ENCODE peak calls at places on chromosomes 5 and 9, in six cellular contexts. One of them, this sample, is unnamed. For H3K4me1 and H3K9me3, the result is how much of the 10 kb centered on the place peaks cover.

GRCh38 chr5:88552406-88552805 is 283.8 kb upstream of the TMEM161B start:
- DNase-seq in cardiac muscle cell: no peak
- DNase-seq in heart right ventricle: no peak
- DNase-seq in pancreas: no peak
- DNase-seq in heart left ventricle: no peak
- DNase-seq in H9: no peak
- DNase-seq in this sample: no peak

GRCh38 chr5:14438195-14438606 is 143.4 kb upstream of the OTULINL start:
- DNase-seq in cardiac muscle cell: no peak
- DNase-seq in heart right ventricle: no peak
- DNase-seq in pancreas: no peak
- DNase-seq in heart left ventricle: no peak
- DNase-seq in H9: no peak
- DNase-seq in this sample: no peak

GRCh38 chr9:93245437-93245970 is 61.6 kb downstream of the WNK2 start:
- DNase-seq in cardiac muscle cell: no peak
- DNase-seq in heart right ventricle: no peak
- DNase-seq in pancreas: no peak
- DNase-seq in heart left ventricle: no peak
- DNase-seq in H9: no peak
- DNase-seq in this sample: no peak

GRCh38 chr9:97907632-97908031 is 14.7 kb downstream of the TRMO start:
- DNase-seq in cardiac muscle cell: no peak
- DNase-seq in heart right ventricle: no peak
- DNase-seq in pancreas: no peak
- DNase-seq in heart left ventricle: no peak
- DNase-seq in H9: no peak
- DNase-seq in this sample: no peak

GRCh38 chr9:133599470-133600173 is 9.6 kb downstream of the FAM163B start:
- DNase-seq in cardiac muscle cell: no peak
- DNase-seq in heart right ventricle: no peak
- DNase-seq in pancreas: no peak
- DNase-seq in heart left ventricle: no peak
- DNase-seq in H9: no peak
- DNase-seq in this sample: no peak

GRCh38 chr5:93677344-93678021 is 63.9 kb downstream of the POU5F2 start:
- DNase-seq in cardiac muscle cell: peak
- DNase-seq in heart right ventricle: peak
- DNase-seq in pancreas: peak
- DNase-seq in heart left ventricle: peak
- DNase-seq in H9: peak
- DNase-seq in this sample: no peak

GRCh38 chr5:105475401-105475800 is 1912.8 kb upstream of the NUDT12 start:
- DNase-seq in cardiac muscle cell: no peak
- DNase-seq in heart right ventricle: no peak
- DNase-seq in pancreas: no peak
- DNase-seq in heart left ventricle: no peak
- DNase-seq in H9: no peak
- DNase-seq in this sample: no peak

GRCh38 chr5:178207917-178208280 is 3.6 kb downstream of the HNRNPAB start:
- DNase-seq in cardiac muscle cell: no peak
- DNase-seq in heart right ventricle: no peak
- DNase-seq in pancreas: no peak
- DNase-seq in heart left ventricle: no peak
- DNase-seq in H9: no peak
- DNase-seq in this sample: no peak

GRCh38 chr9:36992501-36993316 is 41.4 kb downstream of the PAX5 start:
- DNase-seq in cardiac muscle cell: no peak
- DNase-seq in heart right ventricle: no peak
- DNase-seq in pancreas: no peak
- DNase-seq in heart left ventricle: no peak
- DNase-seq in H9: no peak
- DNase-seq in this sample: no peak

GRCh38 chr5:146548781-146549449 is 32.9 kb upstream of the GPR151 start:
- DNase-seq in cardiac muscle cell: no peak
- DNase-seq in heart right ventricle: no peak
- DNase-seq in pancreas: no peak
- DNase-seq in heart left ventricle: no peak
- DNase-seq in H9: no peak
- DNase-seq in this sample: no peak

GRCh38 chr9:124188331-124189110 is 69.2 kb upstream of the NEK6 start:
- DNase-seq in cardiac muscle cell: no peak
- DNase-seq in heart right ventricle: no peak
- DNase-seq in pancreas: no peak
- DNase-seq in heart left ventricle: no peak
- DNase-seq in H9: no peak
- DNase-seq in this sample: peak

GRCh38 chr5:164597293-164597900 is 1092.0 kb downstream of the MAT2B start:
- DNase-seq in cardiac muscle cell: no peak
- DNase-seq in heart right ventricle: no peak
- DNase-seq in pancreas: no peak
- DNase-seq in heart left ventricle: no peak
- DNase-seq in H9: no peak
- DNase-seq in this sample: no peak

GRCh38 chr5:157327771-157328170 is 61.8 kb downstream of the CYFIP2 start:
- DNase-seq in cardiac muscle cell: no peak
- DNase-seq in heart right ventricle: no peak
- DNase-seq in pancreas: no peak
- DNase-seq in heart left ventricle: no peak
- DNase-seq in H9: no peak
- DNase-seq in this sample: no peak

GRCh38 chr9:4108708-4109444 is 191.0 kb downstream of the GLIS3 start:
- DNase-seq in cardiac muscle cell: no peak
- DNase-seq in heart right ventricle: peak
- DNase-seq in pancreas: no peak
- DNase-seq in heart left ventricle: no peak
- DNase-seq in H9: no peak
- DNase-seq in this sample: no peak

GRCh38 chr5:142976861-142977260 is 206.7 kb downstream of the ARHGAP26 start:
- DNase-seq in cardiac muscle cell: no peak
- DNase-seq in heart right ventricle: no peak
- DNase-seq in pancreas: no peak
- DNase-seq in heart left ventricle: no peak
- DNase-seq in H9: no peak
- DNase-seq in this sample: no peak

GRCh38 chr5:156004754-156005153 is 322.2 kb upstream of the SGCD start:
- DNase-seq in cardiac muscle cell: no peak
- DNase-seq in heart right ventricle: no peak
- DNase-seq in pancreas: no peak
- DNase-seq in heart left ventricle: no peak
- DNase-seq in H9: no peak
- DNase-seq in this sample: no peak

GRCh38 chr9:15501179-15501578 is 9.6 kb downstream of the PSIP1 start:
- DNase-seq in cardiac muscle cell: no peak
- DNase-seq in heart right ventricle: no peak
- DNase-seq in pancreas: no peak
- DNase-seq in heart left ventricle: no peak
- DNase-seq in H9: no peak
- DNase-seq in this sample: no peak

GRCh38 chr9:35357116-35357515 is 132.8 kb upstream of the RUSC2 start:
- DNase-seq in cardiac muscle cell: no peak
- DNase-seq in heart right ventricle: no peak
- DNase-seq in pancreas: no peak
- DNase-seq in heart left ventricle: no peak
- DNase-seq in H9: no peak
- DNase-seq in this sample: no peak

GRCh38 chr9:2722715-2723114 is 5.4 kb downstream of the KCNV2 start:
- DNase-seq in cardiac muscle cell: peak
- DNase-seq in heart right ventricle: no peak
- DNase-seq in pancreas: no peak
- DNase-seq in heart left ventricle: no peak
- DNase-seq in H9: peak
- DNase-seq in this sample: no peak

GRCh38 chr5:137708796-137709559 is 26.9 kb downstream of the KLHL3 start:
- DNase-seq in cardiac muscle cell: no peak
- DNase-seq in heart right ventricle: peak
- DNase-seq in pancreas: no peak
- DNase-seq in heart left ventricle: no peak
- DNase-seq in H9: no peak
- DNase-seq in this sample: no peak

GRCh38 chr5:139982975-139983240 is 60.2 kb downstream of the NRG2 start:
- DNase-seq in cardiac muscle cell: no peak
- DNase-seq in heart right ventricle: no peak
- DNase-seq in pancreas: no peak
- DNase-seq in heart left ventricle: no peak
- DNase-seq in H9: no peak
- DNase-seq in this sample: no peak

GRCh38 chr9:121637441-121638222 is 13.8 kb upstream of the DAB2IP start:
- DNase-seq in cardiac muscle cell: peak
- DNase-seq in heart right ventricle: no peak
- DNase-seq in pancreas: no peak
- DNase-seq in heart left ventricle: no peak
- DNase-seq in H9: no peak
- DNase-seq in this sample: no peak
- H3K27ac ChIP-seq in cardiac muscle cell: no peak
- H3K27ac ChIP-seq in heart right ventricle: no peak
- H3K27ac ChIP-seq in pancreas: no peak
- H3K27ac ChIP-seq in heart left ventricle: no peak
- H3K27ac ChIP-seq in H9: no peak
- H3K27ac ChIP-seq in this sample: no peak

DNA sequence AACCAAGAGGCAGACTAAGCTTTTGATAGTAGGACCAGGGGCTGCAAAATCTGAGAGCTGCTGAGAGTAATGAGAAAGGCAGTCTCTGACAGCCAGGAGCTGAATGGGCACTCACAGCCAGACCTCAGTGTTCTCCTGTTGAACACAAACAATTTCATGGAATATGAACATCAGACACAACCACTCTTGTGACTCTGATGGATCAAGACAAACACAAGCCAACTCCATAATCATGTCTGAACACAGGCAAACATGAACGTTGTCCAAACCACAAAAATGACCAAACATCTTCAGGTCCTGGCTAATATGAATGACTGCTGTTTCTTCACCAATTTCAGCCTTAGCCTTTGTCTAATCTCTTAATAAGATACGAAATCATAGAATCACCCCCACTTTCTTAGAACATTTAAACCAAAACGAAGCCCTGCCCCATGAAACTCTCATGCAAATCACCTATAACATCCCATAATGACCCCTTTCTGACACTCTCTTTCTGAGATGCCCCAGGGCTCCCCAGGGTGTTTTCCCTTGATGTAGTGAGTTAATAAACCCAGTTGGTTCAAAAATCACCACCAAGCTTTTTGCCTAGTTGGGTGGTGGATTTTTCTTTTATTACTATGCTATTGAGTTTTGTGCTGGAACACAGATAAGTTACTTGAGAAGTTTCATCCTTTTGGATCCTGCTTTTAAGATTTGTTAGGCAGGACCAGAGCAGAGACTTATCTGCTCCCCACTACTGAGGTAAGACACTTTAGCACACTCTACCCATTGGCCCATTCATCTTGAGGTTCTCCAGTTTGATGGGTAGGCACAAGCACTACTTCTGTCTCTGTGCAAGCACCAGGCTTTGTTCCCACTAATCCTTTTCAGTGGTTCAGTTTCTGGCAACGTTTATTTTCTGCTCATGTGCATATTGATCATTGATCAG is 5.9 kb upstream of the ERAP2 start:
- DNase-seq in cardiac muscle cell: peak
- DNase-seq in heart right ventricle: no peak
- DNase-seq in pancreas: no peak
- DNase-seq in heart left ventricle: no peak
- DNase-seq in H9: no peak
- DNase-seq in this sample: no peak
- H3K4me1 ChIP-seq in cardiac muscle cell: under half
- H3K4me1 ChIP-seq in heart right ventricle: under half
- H3K4me1 ChIP-seq in pancreas: under half
- H3K4me1 ChIP-seq in heart left ventricle: under half
- H3K4me1 ChIP-seq in H9: under half
- H3K4me1 ChIP-seq in this sample: under half

GRCh38 chr5:8984386-8984785 is 561.5 kb downstream of the SEMA5A start:
- DNase-seq in cardiac muscle cell: no peak
- DNase-seq in heart right ventricle: no peak
- DNase-seq in pancreas: no peak
- DNase-seq in heart left ventricle: no peak
- DNase-seq in H9: no peak
- DNase-seq in this sample: no peak
- H3K9me3 ChIP-seq in cardiac muscle cell: under half
- H3K9me3 ChIP-seq in heart right ventricle: under half
- H3K9me3 ChIP-seq in pancreas: under half
- H3K9me3 ChIP-seq in heart left ventricle: under half
- H3K9me3 ChIP-seq in H9: under half
- H3K9me3 ChIP-seq in this sample: under half

GRCh38 chr5:91061946-91062586 is 321.1 kb downstream of the ARRDC3 start:
- DNase-seq in cardiac muscle cell: no peak
- DNase-seq in heart right ventricle: no peak
- DNase-seq in pancreas: no peak
- DNase-seq in heart left ventricle: no peak
- DNase-seq in H9: no peak
- DNase-seq in this sample: no peak
- H3K27ac ChIP-seq in cardiac muscle cell: no peak
- H3K27ac ChIP-seq in heart right ventricle: no peak
- H3K27ac ChIP-seq in pancreas: no peak
- H3K27ac ChIP-seq in heart left ventricle: no peak
- H3K27ac ChIP-seq in H9: no peak
- H3K27ac ChIP-seq in this sample: no peak

GRCh38 chr5:56850423-56850822 is 35.1 kb downstream of the MAP3K1 start:
- DNase-seq in cardiac muscle cell: no peak
- DNase-seq in heart right ventricle: no peak
- DNase-seq in pancreas: no peak
- DNase-seq in heart left ventricle: no peak
- DNase-seq in H9: no peak
- DNase-seq in this sample: no peak

GRCh38 chr5:56845277-56845676 is 29.9 kb downstream of the MAP3K1 start:
- DNase-seq in cardiac muscle cell: no peak
- DNase-seq in heart right ventricle: no peak
- DNase-seq in pancreas: no peak
- DNase-seq in heart left ventricle: no peak
- DNase-seq in H9: no peak
- DNase-seq in this sample: no peak

GRCh38 chr5:56849671-56850070 is 34.3 kb downstream of the MAP3K1 start:
- DNase-seq in cardiac muscle cell: no peak
- DNase-seq in heart right ventricle: no peak
- DNase-seq in pancreas: no peak
- DNase-seq in heart left ventricle: no peak
- DNase-seq in H9: no peak
- DNase-seq in this sample: no peak

GRCh38 chr5:56848206-56848605 is 32.9 kb downstream of the MAP3K1 start:
- DNase-seq in cardiac muscle cell: no peak
- DNase-seq in heart right ventricle: no peak
- DNase-seq in pancreas: no peak
- DNase-seq in heart left ventricle: no peak
- DNase-seq in H9: no peak
- DNase-seq in this sample: no peak

GRCh38 chr5:56845904-56846479 is 30.6 kb downstream of the MAP3K1 start:
- DNase-seq in cardiac muscle cell: no peak
- DNase-seq in heart right ventricle: no peak
- DNase-seq in pancreas: no peak
- DNase-seq in heart left ventricle: no peak
- DNase-seq in H9: no peak
- DNase-seq in this sample: no peak
- H3K4me1 ChIP-seq in cardiac muscle cell: under half
- H3K4me1 ChIP-seq in heart right ventricle: under half
- H3K4me1 ChIP-seq in pancreas: under half
- H3K4me1 ChIP-seq in heart left ventricle: half or more
- H3K4me1 ChIP-seq in H9: under half
- H3K4me1 ChIP-seq in this sample: under half

DNA sequence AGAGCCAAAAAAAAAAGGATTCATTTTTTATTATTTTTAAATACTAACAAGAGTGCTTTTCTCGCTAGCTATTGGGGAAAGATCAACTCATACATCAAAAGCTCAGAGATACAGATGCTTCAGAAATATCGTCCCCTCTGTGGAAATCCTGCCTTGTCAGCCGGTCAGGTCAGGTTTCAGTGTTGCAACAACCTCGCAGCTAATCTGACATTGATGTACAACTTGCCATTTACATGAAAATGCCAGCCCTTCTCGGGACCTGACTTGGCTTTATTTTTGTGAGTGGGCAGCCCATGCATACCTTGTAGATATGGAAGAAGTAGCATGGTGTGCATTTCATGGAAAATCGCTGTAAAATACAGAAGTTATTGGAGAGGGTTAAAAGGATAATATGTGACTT is 358.8 kb upstream of the ADAMTS16 start:
- DNase-seq in cardiac muscle cell: no peak
- DNase-seq in heart right ventricle: no peak
- DNase-seq in pancreas: no peak
- DNase-seq in heart left ventricle: no peak
- DNase-seq in H9: no peak
- DNase-seq in this sample: no peak
- H3K9me3 ChIP-seq in cardiac muscle cell: under half
- H3K9me3 ChIP-seq in heart right ventricle: under half
- H3K9me3 ChIP-seq in pancreas: under half
- H3K9me3 ChIP-seq in heart left ventricle: under half
- H3K9me3 ChIP-seq in H9: under half
- H3K9me3 ChIP-seq in this sample: under half

This sample was measured in right atrium auricular region.